ENCODE peak calls at places on chromosomes 7 and 10, in ten cellular contexts. B is AML-193; X is cardiac muscle cell; M is CMK; D is activated T-cell treated with anti-CD3 and anti-CD28 coated beads, Interleukin-2, amount 50 U/mL, for 48 hours; K is HuH-7; L is effector memory CD8-positive, alpha-beta T cell; Y is D341Med; Z is stimulated activated CD4-positive, alpha-beta T cell treated with anti-CD3 and anti-CD28 coated beads, Interleukin-2, amount 100 ng/mL, for 48 hours; H is HuH-7.5. A is an unnamed sample.

GRCh38 chr7:81361769-81362168 is 408.1 kb downstream of the HGF start:
- DNase-seq in M (no peak), B (no peak), H (no peak), Y (no peak), X (peak), Z (no peak), D (no peak), L (no peak), K (no peak), A (no peak)

GRCh38 chr10:91756286-91756685 is 41.9 kb upstream of the TNKS2 start:
- DNase-seq in M (no peak), D (no peak), X (peak), Y (no peak), H (no peak), K (no peak), B (peak), L (no peak), Z (no peak), A (no peak)

GRCh38 chr10:44049301-44050015 is 335.4 kb downstream of the CXCL12 start:
- DNase-seq in H (no peak), D (no peak), K (no peak), L (no peak), Y (no peak), X (no peak), Z (no peak), M (no peak), B (no peak), A (no peak)

GRCh38 chr7:133352430-133352829 is 99.6 kb downstream of the EXOC4 start:
- DNase-seq in L (no peak), K (no peak), H (no peak), D (no peak), Y (no peak), M (no peak), Z (no peak), X (no peak), B (no peak), A (no peak)

GRCh38 chr7:78607099-78607498 is 808.5 kb downstream of the PHTF2 start:
- DNase-seq in K (no peak), D (no peak), Y (peak), B (no peak), M (no peak), Z (no peak), X (no peak), L (no peak), H (no peak), A (no peak)

GRCh38 chr10:76172020-76172419 is 740.6 kb downstream of the LRMDA start:
- DNase-seq in L (no peak), X (no peak), B (no peak), Y (no peak), H (no peak), M (no peak), K (no peak), D (no peak), Z (no peak), A (no peak)

GRCh38 chr10:61899045-61899444 is 2.5 kb upstream of the ARID5B start:
- DNase-seq in L (no peak), H (no peak), Y (no peak), K (no peak), D (no peak), M (no peak), Z (no peak), B (peak), X (peak), A (no peak)

GRCh38 chr10:88437411-88437810 is 145.7 kb downstream of the RNLS start:
- DNase-seq in B (no peak), M (no peak), K (no peak), D (no peak), L (no peak), X (peak), Z (no peak), H (no peak), Y (no peak), A (no peak)

GRCh38 chr7:140680886-140681285 is 8.1 kb downstream of the ADCK2 start:
- DNase-seq in D (no peak), M (no peak), X (no peak), K (no peak), L (no peak), B (no peak), Z (no peak), Y (no peak), H (no peak), A (peak)

GRCh38 chr10:29141761-29142160 is 147.1 kb upstream of the LYZL1 start:
- DNase-seq in K (no peak), X (peak), M (no peak), Y (no peak), L (no peak), Z (no peak), B (no peak), D (no peak), H (no peak), A (no peak)

GRCh38 chr7:45292481-45292880 is 134.9 kb downstream of the RAMP3 start:
- DNase-seq in M (no peak), D (no peak), Z (no peak), B (no peak), K (no peak), H (no peak), X (peak), Y (no peak), L (no peak), A (no peak)

GRCh38 chr7:5282464-5283316 is at the start of gene SLC29A4:
- DNase-seq in X (peak), Z (no peak), L (no peak), B (no peak), D (peak), Y (peak), K (no peak), M (peak), H (no peak), A (no peak)

GRCh38 chr10:5775705-5776104 is 37.5 kb downstream of the GDI2 start:
- DNase-seq in Z (peak), X (no peak), Y (no peak), D (peak), L (peak), B (no peak), K (no peak), M (no peak), H (no peak), A (no peak)

GRCh38 chr7:94111009-94111408 is 106.9 kb upstream of the BET1 start:
- DNase-seq in Y (no peak), K (no peak), X (no peak), L (no peak), H (no peak), B (no peak), D (no peak), M (no peak), Z (no peak), A (no peak)

GRCh38 chr10:76129213-76129612 is 697.8 kb downstream of the LRMDA start:
- DNase-seq in Z (no peak), Y (no peak), D (no peak), X (no peak), B (no peak), K (no peak), L (no peak), M (no peak), H (no peak), A (no peak)

GRCh38 chr10:31866118-31866670 is 62.4 kb downstream of the ARHGAP12 start:
- DNase-seq in Y (no peak), H (no peak), Z (no peak), M (no peak), X (no peak), D (no peak), L (no peak), B (no peak), K (peak), A (no peak)

GRCh38 chr10:77770081-77770867 is 132.7 kb upstream of the KCNMA1 start:
- DNase-seq in X (no peak), L (no peak), H (no peak), Y (no peak), D (no peak), Z (no peak), B (no peak), M (no peak), K (no peak), A (no peak)

GRCh38 chr10:79206300-79207095 is 137.7 kb downstream of the ZMIZ1 start:
- DNase-seq in D (no peak), L (no peak), Z (no peak), M (no peak), H (no peak), B (no peak), X (no peak), Y (no peak), K (no peak), A (no peak)

GRCh38 chr7:129295015-129295423 is 70.2 kb downstream of the AHCYL2 start:
- DNase-seq in Z (no peak), D (no peak), X (peak), M (no peak), L (no peak), K (no peak), H (no peak), B (no peak), Y (peak), A (peak)

GRCh38 chr7:140024585-140024984 is 38.2 kb downstream of the PARP12 start:
- DNase-seq in B (no peak), H (no peak), K (no peak), M (no peak), Y (no peak), L (no peak), Z (no peak), D (no peak), X (no peak), A (no peak)

GRCh38 chr7:7272294-7272693 is 90.0 kb downstream of the C1GALT1 start:
- DNase-seq in H (no peak), K (no peak), L (no peak), M (no peak), Z (no peak), D (no peak), Y (no peak), X (peak), B (no peak), A (no peak)

GRCh38 chr7:45592230-45592991 is 18.2 kb downstream of the ADCY1 start:
- DNase-seq in K (no peak), H (no peak), M (no peak), Y (no peak), X (no peak), Z (no peak), B (no peak), L (no peak), D (no peak), A (no peak)

GRCh38 chr10:102565793-102566192 is 62.0 kb downstream of the SUFU start:
- DNase-seq in L (no peak), D (no peak), Y (no peak), Z (no peak), H (no peak), X (no peak), M (no peak), B (no peak), K (no peak), A (no peak)

GRCh38 chr10:23656735-23657134 is 217.9 kb downstream of the OTUD1 start:
- DNase-seq in H (no peak), B (peak), X (no peak), K (peak), M (no peak), Y (no peak), Z (no peak), D (no peak), L (no peak), A (no peak)

GRCh38 chr7:70678621-70679251 is 453.2 kb upstream of the GALNT17 start:
- DNase-seq in Z (no peak), Y (no peak), X (peak), K (no peak), H (no peak), D (peak), M (no peak), B (no peak), L (no peak), A (no peak)

GRCh38 chr10:78417425-78418370 is 384.0 kb downstream of the RPS24 start:
- DNase-seq in Y (no peak), B (no peak), H (no peak), M (no peak), D (no peak), Z (no peak), K (no peak), X (no peak), L (no peak), A (peak)

GRCh38 chr7:149330914-149331567 is 69.0 kb downstream of the ZNF783 start:
- DNase-seq in X (no peak), L (no peak), M (peak), K (no peak), Y (no peak), B (no peak), D (peak), H (no peak), Z (no peak), A (no peak)

GRCh38 chr7:122893486-122893885 is 7.2 kb upstream of the CADPS2 start:
- DNase-seq in M (no peak), Z (no peak), K (no peak), D (no peak), X (no peak), L (no peak), Y (no peak), H (no peak), B (no peak), A (no peak)

GRCh38 chr7:133859191-133859590 is 267.9 kb upstream of the LRGUK start:
- DNase-seq in B (no peak), L (no peak), H (no peak), X (no peak), Z (no peak), Y (no peak), M (no peak), D (no peak), K (no peak), A (no peak)